ENCODE peak calls at places on chromosomes 12 and 14, in nine cellular contexts. H is upper lobe of right lung, L is GM23338, D is fibroblast of lung, G is MM.1S, X is colonic mucosa, N is brain microvascular endothelial cell, I is gastrocnemius medialis, R is heart right ventricle. U is an unnamed sample.

GRCh38 chr12:124445121-124445718 is 122.2 kb downstream of the NCOR2 start:
- DNase-seq in H (no peak), L (no peak), D (no peak), G (no peak), X (no peak), N (no peak), I (no peak), R (peak; percentile 8), U (no peak)

GRCh38 chr12:1927751-1928351 is 9.4 kb upstream of the CACNA2D4 start:
- DNase-seq in H (peak; percentile 57), L (no peak), D (no peak), G (no peak), X (peak; percentile 15), N (no peak), I (no peak), R (peak; percentile 76), U (peak; percentile 26)

GRCh38 chr12:3342051-3342450 is 149.0 kb upstream of the PRMT8 start:
- DNase-seq in H (no peak), L (peak; percentile 75), D (peak; percentile 11), G (no peak), X (peak; percentile 23), N (peak; percentile 23), I (no peak), R (peak; percentile 51), U (peak; percentile 76)

GRCh38 chr12:48973992-48974673 is 2.6 kb upstream of the WNT10B start:
- DNase-seq in H (peak; percentile 76), L (peak; percentile 81), D (peak; percentile 57), G (no peak), X (peak; percentile 62), N (peak; percentile 61), I (no peak), R (peak; percentile 65), U (no peak)

GRCh38 chr14:102949062-102949800 is 26.8 kb downstream of the AMN start:
- DNase-seq in H (no peak), L (no peak), D (peak; percentile 22), G (no peak), X (no peak), N (peak; percentile 22), I (peak; percentile 77), R (no peak), U (no peak)

GRCh38 chr12:18066666-18067065 is 23.3 kb downstream of the RERGL start:
- DNase-seq in H (no peak), L (no peak), D (no peak), G (no peak), X (no peak), N (no peak), I (no peak), R (no peak), U (no peak)

GRCh38 chr12:57118711-57119271 is 7.6 kb upstream of the STAT6 start:
- DNase-seq in H (no peak), L (no peak), D (no peak), G (no peak), X (peak; percentile 22), N (no peak), I (no peak), R (no peak), U (no peak)

GRCh38 chr12:124398578-124399227 is 103.8 kb downstream of the RFLNA start:
- DNase-seq in H (peak; percentile 73), L (no peak), D (no peak), G (no peak), X (peak; percentile 57), N (no peak), I (no peak), R (peak; percentile 78), U (no peak)

GRCh38 chr14:65847065-65847847 is 434.7 kb downstream of the FUT8 start:
- DNase-seq in H (no peak), L (no peak), D (no peak), G (peak; percentile 28), X (peak; percentile 23), N (no peak), I (no peak), R (no peak), U (no peak)

GRCh38 chr12:13162904-13163303 is 33.6 kb upstream of the EMP1 start:
- DNase-seq in H (no peak), L (no peak), D (no peak), G (no peak), X (no peak), N (no peak), I (no peak), R (no peak), U (no peak)

GRCh38 chr12:26239127-26239500 is 43.7 kb downstream of the SSPN start:
- DNase-seq in H (no peak), L (no peak), D (no peak), G (no peak), X (no peak), N (peak; percentile 18), I (no peak), R (no peak), U (no peak)

GRCh38 chr14:93234798-93235197 is 27.7 kb downstream of the UBR7 start:
- DNase-seq in H (peak; percentile 42), L (no peak), D (peak; percentile 89), G (no peak), X (no peak), N (peak; percentile 72), I (no peak), R (no peak), U (no peak)

GRCh38 chr12:47591795-47592194 is 114.0 kb downstream of the RPAP3 start:
- DNase-seq in H (no peak), L (no peak), D (no peak), G (no peak), X (no peak), N (no peak), I (no peak), R (no peak), U (no peak)

GRCh38 chr12:47190271-47190750 is 110.6 kb upstream of the AMIGO2 start:
- DNase-seq in H (no peak), L (no peak), D (peak; percentile 86), G (no peak), X (no peak), N (peak; percentile 55), I (no peak), R (no peak), U (no peak)

GRCh38 chr14:89252887-89253532 is 164.0 kb downstream of the FOXN3 start:
- DNase-seq in H (no peak), L (peak; percentile 57), D (no peak), G (no peak), X (no peak), N (no peak), I (no peak), R (no peak), U (no peak)

GRCh38 chr12:65826513-65827171 is 2.4 kb downstream of the HMGA2 start:
- DNase-seq in H (no peak), L (peak; percentile 26), D (peak; percentile 83), G (no peak), X (peak; percentile 18), N (no peak), I (no peak), R (no peak), U (no peak)

GRCh38 chr12:67592228-67593011 is 56.1 kb upstream of the DYRK2 start:
- DNase-seq in H (no peak), L (no peak), D (peak; percentile 59), G (peak; percentile 72), X (peak; percentile 28), N (peak; percentile 63), I (no peak), R (no peak), U (no peak)

GRCh38 chr14:70665448-70666363 is 24.0 kb downstream of the TTC9 start:
- DNase-seq in H (peak; percentile 75), L (no peak), D (no peak), G (peak; percentile 74), X (peak; percentile 81), N (no peak), I (no peak), R (no peak), U (no peak)

GRCh38 chr12:133129368-133130037 is 571 bp downstream of the ZNF891 start:
- DNase-seq in H (no peak), L (peak; percentile 37), D (peak; percentile 49), G (no peak), X (no peak), N (no peak), I (peak; percentile 1), R (no peak), U (no peak)
- H3K27ac ChIP-seq in H (peak overlapping the region; percentile 94), L (peak overlapping the region; percentile 87), D (peak overlapping the region; percentile 98), G (peak overlapping the region; percentile 86), X (peak overlapping the region; percentile 97), N (peak overlapping the region; percentile 92), I (peak overlapping the region; percentile 96), R (peak overlapping the region; percentile 95), U (peak overlapping the region; percentile 97)

DNA sequence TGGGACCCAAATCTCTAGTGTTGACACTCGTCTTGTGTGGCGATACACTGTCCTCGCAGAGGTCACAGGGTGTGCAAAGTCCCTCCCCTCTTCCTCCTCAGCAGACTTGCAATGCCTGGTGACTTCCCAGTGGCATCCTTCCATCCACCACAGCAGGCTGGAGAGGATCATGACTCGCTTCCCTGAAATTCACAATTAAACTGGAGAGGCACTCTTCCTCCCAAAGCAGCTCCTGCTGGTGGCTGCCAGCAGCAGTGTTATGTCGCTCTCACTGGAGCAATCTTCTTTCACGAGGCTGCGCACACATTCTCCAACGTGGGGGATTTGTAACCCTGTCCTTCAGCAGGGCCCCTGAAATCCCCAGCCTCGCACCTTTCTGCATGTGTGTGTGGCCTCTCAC is 145.2 kb upstream of the TMCC3 start:
- DNase-seq in H (no peak), L (peak; percentile 52), D (peak; percentile 61), G (no peak), X (no peak), N (peak; percentile 40), I (no peak), R (no peak), U (no peak)
- TF ChIP-seq CTCF in H (no peak), L (no peak), D (peak; percentile 23), G (no peak), X (no peak), N (peak; percentile 48), I (no peak), R (no peak), U (no peak)

GRCh38 chr14:99116741-99117295 is 155.2 kb downstream of the BCL11B start:
- DNase-seq in H (no peak), L (no peak), D (no peak), G (no peak), X (no peak), N (no peak), I (no peak), R (no peak), U (no peak)

GRCh38 chr14:99119554-99119953 is 152.4 kb downstream of the BCL11B start:
- DNase-seq in H (no peak), L (no peak), D (no peak), G (no peak), X (peak; percentile 2), N (no peak), I (no peak), R (no peak), U (no peak)

GRCh38 chr14:99118946-99119345 is 153.1 kb downstream of the BCL11B start:
- DNase-seq in H (no peak), L (no peak), D (no peak), G (no peak), X (peak; percentile 12), N (no peak), I (no peak), R (no peak), U (peak; percentile 21)

GRCh38 chr14:99118046-99118721 is 153.8 kb downstream of the BCL11B start:
- DNase-seq in H (no peak), L (peak; percentile 84), D (no peak), G (no peak), X (peak; percentile 15), N (no peak), I (no peak), R (no peak), U (no peak)

GRCh38 chr14:99117671-99118045 is 154.3 kb downstream of the BCL11B start:
- DNase-seq in H (no peak), L (no peak), D (no peak), G (no peak), X (peak; percentile 1), N (no peak), I (no peak), R (no peak), U (no peak)
- H3K4me3 ChIP-seq in H (no peak overlapping the region), L (peak overlapping the region; percentile 53), D (no peak overlapping the region), G (no peak overlapping the region), X (no peak overlapping the region), N (no peak overlapping the region), I (no peak overlapping the region), R (no peak overlapping the region), U (peak overlapping the region; percentile 28)

GRCh38 chr14:35335388-35336092 is 43.4 kb downstream of the PSMA6 start:
- DNase-seq in H (peak; percentile 71), L (no peak), D (no peak), G (no peak), X (peak; percentile 97), N (no peak), I (no peak), R (peak; percentile 65), U (no peak)
- H3K27ac ChIP-seq in H (peak overlapping the region; percentile 94), L (no peak overlapping the region), D (peak overlapping the region; percentile 86), G (no peak overlapping the region), X (peak overlapping the region; percentile 94), N (no peak overlapping the region), I (peak overlapping the region; percentile 86), R (peak overlapping the region; percentile 93), U (peak overlapping the region; percentile 77)

U was measured in dorsolateral prefrontal cortex.